ENCODE peak calls at places on chromosomes 16 and 17, in four cellular contexts. F is GM12878, M is stomach, X is H1. L is an unnamed sample.

GRCh38 chr17:57296231-57296630 is 39.9 kb downstream of the MSI2 start:
- DNase-seq in F (no peak), M (no peak), X (no peak), L (no peak)

GRCh38 chr17:48575673-48576478 is 2.3 kb downstream of the HOXB4 start:
- DNase-seq in F (no peak), M (no peak), X (no peak), L (no peak)

GRCh38 chr16:51151951-51152663 is 1.0 kb upstream of the SALL1 start:
- DNase-seq in F (no peak), M (peak; percentile 34), X (peak; percentile 77), L (no peak)

GRCh38 chr16:66508261-66508913 is 41.5 kb downstream of the TK2 start:
- DNase-seq in F (no peak), M (peak; percentile 37), X (no peak), L (no peak)

GRCh38 chr17:41308251-41308917 is 725 bp downstream of the KRTAP16-1 start:
- DNase-seq in F (peak; percentile 40), M (no peak), X (no peak), L (no peak)

GRCh38 chr17:9181640-9182039 is 160.3 kb downstream of the NTN1 start:
- DNase-seq in F (no peak), M (no peak), X (no peak), L (no peak)

GRCh38 chr17:80394629-80395216 is 20.2 kb upstream of the ENDOV start:
- DNase-seq in F (no peak), M (no peak), X (no peak), L (no peak)

GRCh38 chr17:42809250-42809649 is 10.6 kb downstream of the CNTD1 start:
- DNase-seq in F (no peak), M (no peak), X (no peak), L (no peak)

GRCh38 chr17:72258711-72259110 is 137.9 kb downstream of the SOX9 start:
- DNase-seq in F (no peak), M (no peak), X (no peak), L (no peak)

GRCh38 chr16:11595908-11596504 is 9.3 kb upstream of the LITAF start:
- DNase-seq in F (no peak), M (no peak), X (no peak), L (no peak)

GRCh38 chr16:450800-451512 is 25.5 kb downstream of the RAB11FIP3 start:
- DNase-seq in F (no peak), M (no peak), X (no peak), L (no peak)

GRCh38 chr16:48901712-48902374 is 291.9 kb upstream of the N4BP1 start:
- DNase-seq in F (no peak), M (no peak), X (no peak), L (no peak)

GRCh38 chr17:33056392-33057146 is 64.9 kb downstream of the SPACA3 start:
- DNase-seq in F (no peak), M (no peak), X (no peak), L (no peak)

GRCh38 chr17:64503821-64504768 is 2.0 kb downstream of the DDX5 start:
- DNase-seq in F (no peak), M (no peak), X (no peak), L (no peak)

GRCh38 chr17:43556292-43556691 is 10.2 kb upstream of the ETV4 start:
- DNase-seq in F (no peak), M (peak; percentile 52), X (no peak), L (no peak)

GRCh38 chr16:13767215-13767614 is 152.7 kb upstream of the ERCC4 start:
- DNase-seq in F (no peak), M (no peak), X (no peak), L (no peak)

GRCh38 chr17:600576-601301 is 113.9 kb downstream of the VPS53 start:
- DNase-seq in F (no peak), M (no peak), X (no peak), L (no peak)

GRCh38 chr17:31627960-31628359 is 231.1 kb downstream of the COPRS start:
- DNase-seq in F (no peak), M (no peak), X (no peak), L (no peak)

GRCh38 chr16:21186326-21186691 is 25.1 kb downstream of the ZP2 start:
- DNase-seq in F (no peak), M (no peak), X (no peak), L (no peak)

GRCh38 chr16:20318437-20318836 is 8.9 kb downstream of the GP2 start:
- DNase-seq in F (no peak), M (no peak), X (no peak), L (no peak)

GRCh38 chr17:4162366-4162765 is 19.4 kb downstream of the CYB5D2 start:
- DNase-seq in F (no peak), M (no peak), X (no peak), L (no peak)

GRCh38 chr17:50961282-50962220 is 95.4 kb upstream of the TOB1 start:
- DNase-seq in F (no peak), M (no peak), X (no peak), L (no peak)

GRCh38 chr16:3180445-3180878 is 7.5 kb upstream of the OR1F1 start:
- DNase-seq in F (no peak), M (no peak), X (no peak), L (no peak)

GRCh38 chr16:74029122-74029805 is 267.4 kb upstream of the PSMD7 start:
- DNase-seq in F (no peak), M (no peak), X (no peak), L (no peak)

GRCh38 chr17:66466933-66467367 is 164.5 kb downstream of the PRKCA start:
- DNase-seq in F (no peak), M (no peak), X (no peak), L (no peak)

GRCh38 chr17:41464682-41465081 is 2.5 kb downstream of the KRT32 start:
- DNase-seq in F (no peak), M (peak; percentile 59), X (no peak), L (no peak)

GRCh38 chr16:56610017-56610608 is 1.7 kb downstream of the MT2A start:
- DNase-seq in F (peak; percentile 55), M (peak; percentile 47), X (no peak), L (no peak)

GRCh38 chr16:5604770-5605169 is 507.2 kb upstream of the EEF2KMT start:
- DNase-seq in F (no peak), M (no peak), X (no peak), L (no peak)

GRCh38 chr16:17470002-17470870 is 524 bp downstream of the XYLT1 start:
- DNase-seq in F (no peak), M (no peak), X (no peak), L (no peak)

GRCh38 chr16:28192811-28193529 is 18.8 kb downstream of the XPO6 start:
- DNase-seq in F (no peak), M (peak; percentile 42), X (no peak), L (peak; percentile 50)

GRCh38 chr17:37490638-37491614 is 1.2 kb downstream of the DUSP14 start:
- DNase-seq in F (no peak), M (no peak), X (no peak), L (no peak)

GRCh38 chr16:50718061-50718760 is 23.7 kb upstream of the CYLD start:
- DNase-seq in F (no peak), M (no peak), X (no peak), L (no peak)

GRCh38 chr17:55086635-55087058 is 118.1 kb downstream of the STXBP4 start:
- DNase-seq in F (no peak), M (no peak), X (no peak), L (no peak)

GRCh38 chr16:10683160-10683559 is 11.6 kb downstream of the TEKT5 start:
- DNase-seq in F (no peak), M (no peak), X (no peak), L (no peak)

GRCh38 chr17:20930065-20930760 is 112.6 kb downstream of the USP22 start:
- DNase-seq in F (no peak), M (no peak), X (no peak), L (no peak)

DNA sequence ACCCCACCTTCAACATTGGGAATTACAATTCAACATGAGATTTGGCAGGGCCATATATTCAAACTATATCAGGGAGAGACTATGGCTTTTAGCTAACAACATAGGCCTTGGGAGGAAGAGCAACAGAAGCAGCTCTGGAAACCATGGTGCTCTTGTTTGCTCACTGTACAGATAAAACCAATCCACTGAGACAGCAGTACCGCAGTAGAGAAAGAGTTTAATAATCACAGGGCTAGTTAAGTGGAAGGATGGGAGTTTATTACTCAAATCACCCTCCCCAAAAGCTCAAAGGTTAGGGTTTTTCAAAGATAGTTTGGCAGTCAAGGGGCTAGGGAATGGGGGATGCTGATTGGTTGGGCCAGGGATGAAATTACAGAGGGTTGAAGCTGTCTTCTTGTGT is 52.7 kb upstream of the CRHR1 start:
- DNase-seq in F (no peak), M (no peak), X (no peak), L (no peak)
- TF ChIP-seq POLR2AphosphoS5 in F (no peak), M (no peak), X (no peak), L (no peak)

GRCh38 chr17:40018211-40019121 is 3.2 kb downstream of the CSF3 start:
- DNase-seq in F (no peak), M (no peak), X (peak; percentile 29), L (peak; percentile 7)
- TF ChIP-seq POLR2A in F (no peak), M (no peak), X (no peak), L (peak; percentile 18)

DNA sequence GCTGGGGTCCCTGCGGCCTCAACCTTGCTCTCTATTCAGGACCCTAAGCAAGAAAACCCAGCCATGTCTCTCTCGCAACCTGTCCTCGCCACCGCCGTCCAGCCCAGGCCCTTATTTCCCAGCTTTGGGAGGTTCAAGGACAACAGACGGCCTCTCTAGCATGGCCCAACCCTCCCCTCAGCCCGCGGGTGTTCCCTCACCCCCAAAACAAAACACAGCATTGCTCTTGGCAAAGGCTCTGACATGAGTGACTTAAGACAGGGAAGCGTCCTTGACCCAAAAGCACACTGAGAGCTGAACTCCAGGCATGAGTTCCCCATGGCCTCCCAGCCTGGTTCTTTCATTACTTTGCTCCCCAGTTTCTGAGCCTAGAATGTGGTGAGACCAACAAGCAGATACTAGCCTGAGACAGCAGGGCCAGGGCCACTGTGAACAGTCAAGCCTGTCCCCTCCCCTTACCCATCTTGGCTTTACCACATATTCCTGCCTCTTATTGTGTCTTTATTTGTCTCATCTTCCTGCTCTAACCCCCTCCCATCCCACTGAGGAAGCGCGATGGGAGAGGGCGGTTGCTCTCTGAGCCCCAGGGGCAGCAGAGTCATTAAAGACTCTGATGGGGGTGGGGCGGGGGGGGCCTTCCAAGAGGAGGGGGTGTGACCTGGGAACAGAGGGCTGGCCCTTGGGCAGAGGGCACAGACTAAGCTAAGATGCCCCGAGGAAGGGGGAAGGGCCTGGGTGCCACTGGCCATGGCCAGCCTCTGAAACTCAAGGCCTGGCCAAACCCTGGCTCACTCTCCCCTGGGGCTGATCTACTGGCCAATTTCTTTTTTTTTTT is 11.8 kb downstream of the SREBF1 start:
- DNase-seq in F (no peak), M (no peak), X (no peak), L (no peak)
- TF ChIP-seq POLR2AphosphoS5 in F (no peak), M (no peak), X (no peak), L (no peak)

DNA sequence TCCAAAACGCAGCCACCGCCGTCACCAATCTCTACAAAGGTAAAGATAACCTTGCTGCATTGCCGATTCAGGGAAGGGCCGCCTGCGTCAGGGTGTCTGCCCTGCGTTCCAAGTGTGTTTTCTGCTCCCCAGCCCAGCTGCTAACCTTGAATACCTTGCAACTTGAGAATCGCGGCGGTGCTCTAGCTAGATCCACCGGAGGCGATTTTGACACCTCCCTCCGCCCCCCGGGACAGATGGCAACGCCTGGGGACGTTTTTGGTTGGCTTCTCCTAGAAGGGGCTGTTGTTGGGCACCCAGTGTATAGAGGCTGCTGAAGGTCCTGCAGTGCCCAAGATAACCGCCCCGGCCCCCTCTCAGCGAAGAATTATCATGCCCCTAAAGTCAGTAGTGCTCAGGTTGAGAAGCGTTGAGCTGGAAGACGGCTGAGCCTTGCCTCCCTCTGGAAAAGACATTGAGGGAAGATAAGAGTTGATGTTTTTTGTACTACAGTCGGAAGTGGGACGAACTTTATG is 1.6 kb downstream of the HAPSTR1 start:
- DNase-seq in F (no peak), M (peak; percentile 55), X (no peak), L (no peak)
- TF ChIP-seq POLR2A in F (peak; percentile 14), M (no peak), X (peak; percentile 23), L (no peak)